ENCODE peak calls at places on chromosome 11, in six cellular contexts. Y is IMR-90, W is mesendoderm, H is H1, R is trophoblast cell, N is mesenchymal stem cell. Q is an unnamed sample. For H3K36me3, the result is how much of the 10 kb centered on the place peaks cover.

GRCh38 chr11:3164540-3165151 is 464 bp downstream of the OSBPL5 start:
- DNase-seq in W (peak), R (no peak), Y (no peak), N (no peak), H (no peak), Q (no peak)

GRCh38 chr11:70132641-70133040 is 54.5 kb downstream of the ANO1 start:
- DNase-seq in R (no peak), W (no peak), H (no peak), Y (no peak), N (no peak), Q (no peak)

GRCh38 chr11:57800444-57801184 is 39.0 kb downstream of the CTNND1 start:
- DNase-seq in Y (peak), W (peak), N (peak), H (no peak), R (peak), Q (peak)

GRCh38 chr11:838441-839279 is 3.7 kb downstream of the POLR2L start:
- DNase-seq in W (no peak), H (no peak), Y (no peak), N (peak), R (no peak), Q (no peak)

GRCh38 chr11:15349413-15349812 is 234.7 kb downstream of the INSC start:
- DNase-seq in W (no peak), H (no peak), N (no peak), R (no peak), Y (no peak), Q (no peak)

GRCh38 chr11:1296287-1296686 is 13.1 kb downstream of the TOLLIP start:
- DNase-seq in H (no peak), Y (no peak), R (no peak), N (no peak), W (no peak), Q (no peak)

GRCh38 chr11:4580124-4580523 is 1.4 kb upstream of the OR52I2 start:
- DNase-seq in Y (no peak), R (no peak), W (no peak), H (no peak), N (no peak), Q (no peak)

GRCh38 chr11:112555491-112556364 is 295.1 kb upstream of the PLET1 start:
- DNase-seq in N (peak), W (peak), H (peak), R (peak), Y (peak), Q (peak)

GRCh38 chr11:2258501-2259465 is 11.6 kb downstream of the ASCL2 start:
- DNase-seq in N (no peak), Y (no peak), H (no peak), W (no peak), R (no peak), Q (no peak)

GRCh38 chr11:56889986-56890385 is 98.7 kb upstream of the OR5AK2 start:
- DNase-seq in N (no peak), H (no peak), R (no peak), W (no peak), Y (no peak), Q (no peak)

GRCh38 chr11:31687256-31687655 is 123.9 kb downstream of the PAX6 start:
- DNase-seq in Y (no peak), R (no peak), H (no peak), W (no peak), N (no peak), Q (no peak)

GRCh38 chr11:27558401-27558800 is 51.8 kb upstream of the LIN7C start:
- DNase-seq in H (no peak), W (no peak), N (no peak), Y (peak), R (no peak), Q (no peak)

GRCh38 chr11:69211540-69212120 is 55.9 kb downstream of the SMIM38 start:
- DNase-seq in R (no peak), Y (no peak), N (no peak), H (no peak), W (no peak), Q (no peak)

GRCh38 chr11:59866397-59866796 is at the start of gene TCN1:
- DNase-seq in W (no peak), N (no peak), H (no peak), R (no peak), Y (no peak), Q (no peak)

GRCh38 chr11:1011320-1011698 is 25.2 kb downstream of the MUC6 start:
- DNase-seq in H (no peak), W (no peak), R (no peak), N (no peak), Y (no peak), Q (no peak)

GRCh38 chr11:9280655-9281301 is 15.6 kb upstream of the DENND5A start:
- DNase-seq in W (no peak), R (no peak), H (peak), N (peak), Y (peak), Q (no peak)

GRCh38 chr11:118263694-118264567 is at the start of gene MPZL2:
- DNase-seq in H (peak), R (no peak), Y (no peak), W (peak), N (no peak), Q (peak)

GRCh38 chr11:34481307-34481706 is 32.3 kb downstream of the ELF5 start:
- DNase-seq in N (no peak), H (no peak), W (no peak), Y (no peak), R (no peak), Q (no peak)

GRCh38 chr11:90476442-90477007 is 253.7 kb upstream of the CHORDC1 start:
- DNase-seq in Y (peak), W (peak), H (no peak), N (peak), R (peak), Q (peak)

GRCh38 chr11:67599149-67599548 is 7.6 kb upstream of the NDUFV1 start:
- DNase-seq in Y (no peak), N (no peak), H (no peak), W (no peak), R (no peak), Q (no peak)

DNA sequence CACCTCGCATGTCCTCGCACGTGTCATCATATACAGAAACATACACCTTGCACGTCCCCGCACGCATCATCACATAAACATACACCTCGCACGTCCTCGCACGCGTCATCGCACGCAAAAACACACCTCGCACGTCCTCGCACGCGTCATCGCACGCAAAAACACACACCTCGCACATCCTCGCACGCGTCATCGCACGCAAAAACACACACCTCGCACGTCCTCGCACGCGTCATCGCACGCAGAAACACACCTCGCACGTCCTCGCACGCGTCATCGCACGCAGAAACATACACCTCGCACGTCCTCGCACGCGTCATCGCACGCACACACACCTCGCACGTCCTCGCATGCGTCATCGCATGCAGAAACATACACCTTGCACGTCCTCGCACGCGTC is 16.7 kb downstream of the IGSF9B start:
- DNase-seq in Y (no peak), W (no peak), H (no peak), R (no peak), N (no peak), Q (no peak)
- H4K8ac ChIP-seq in Y (no peak), W (no peak), H (no peak), R (no peak), N (no peak), Q (no peak)

GRCh38 chr11:20090654-20091374 is 69.5 kb downstream of the DBX1 start:
- DNase-seq in H (no peak), Y (no peak), N (no peak), W (no peak), R (no peak), Q (no peak)
- H3K36me3 ChIP-seq in H (half or more), Y (under half), N (half or more), W (under half), R (half or more), Q (half or more)

GRCh38 chr11:24687748-24688147 is 190.9 kb downstream of the LUZP2 start:
- DNase-seq in Y (no peak), H (no peak), R (no peak), N (no peak), W (no peak), Q (no peak)

GRCh38 chr11:24679686-24680318 is 182.9 kb downstream of the LUZP2 start:
- DNase-seq in W (peak), N (no peak), Y (peak), R (peak), H (no peak), Q (no peak)

GRCh38 chr11:24678956-24679355 is 182.1 kb downstream of the LUZP2 start:
- DNase-seq in W (no peak), H (no peak), Y (no peak), R (no peak), N (no peak), Q (no peak)

DNA sequence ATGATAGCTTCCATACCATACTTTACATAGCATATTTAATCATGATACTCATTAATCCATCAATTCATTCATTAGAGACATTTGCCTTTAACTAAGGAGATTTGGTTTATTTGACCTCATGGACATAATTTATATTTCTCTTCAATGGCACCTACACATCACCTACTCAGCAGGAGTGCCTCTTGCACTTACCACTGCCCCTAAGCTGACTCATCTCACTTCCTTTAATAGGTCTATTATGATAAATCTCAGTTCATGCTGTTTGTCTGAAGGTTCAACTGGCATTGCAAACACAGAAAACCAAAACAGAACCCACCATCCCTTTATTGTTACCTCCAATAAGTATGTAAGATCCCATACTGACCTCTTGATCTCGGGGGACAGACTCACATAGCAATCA is 186.7 kb downstream of the LUZP2 start:
- DNase-seq in W (no peak), H (no peak), R (no peak), N (no peak), Y (no peak), Q (no peak)
- H3K23ac ChIP-seq in W (no peak), H (no peak), R (no peak), N (no peak), Y (no peak), Q (no peak)

DNA sequence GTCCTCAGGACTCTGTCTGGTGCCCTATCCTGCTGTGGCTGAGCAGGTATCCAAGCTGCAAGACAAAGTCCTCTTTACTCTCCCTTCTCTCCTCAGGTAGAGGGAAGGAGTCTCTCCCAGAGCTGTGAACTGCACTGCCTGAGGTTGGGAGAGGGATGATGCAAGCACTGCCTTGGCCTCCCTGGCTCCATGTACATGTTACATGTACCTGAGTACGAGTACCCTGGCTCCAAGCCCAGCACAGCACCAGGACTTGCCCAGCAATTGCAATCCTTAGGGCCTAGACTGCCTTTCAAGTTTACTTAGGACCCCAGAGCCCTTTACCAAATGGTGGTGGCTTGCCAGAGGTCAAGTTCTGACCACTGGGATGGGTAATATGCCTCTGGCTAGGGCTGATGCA is 20.7 kb upstream of the AQP11 start:
- DNase-seq in Y (no peak), N (no peak), R (no peak), W (no peak), H (no peak), Q (no peak)
- H4K8ac ChIP-seq in Y (no peak), N (no peak), R (no peak), W (no peak), H (no peak), Q (no peak)

GRCh38 chr11:6632116-6633073 is 13.2 kb upstream of the TPP1 start:
- DNase-seq in N (no peak), R (no peak), Y (no peak), H (no peak), W (no peak), Q (no peak)
- H3K36me3 ChIP-seq in N (under half), R (under half), Y (under half), H (under half), W (under half), Q (half or more)

GRCh38 chr11:102384419-102385052 is 37.5 kb downstream of the BIRC2 start:
- DNase-seq in R (no peak), Y (no peak), W (no peak), H (no peak), N (no peak), Q (no peak)
- H3K23ac ChIP-seq in R (no peak), Y (no peak), W (no peak), H (no peak), N (no peak), Q (no peak)

GRCh38 chr11:94151311-94151710 is 22.7 kb downstream of the PANX1 start:
- DNase-seq in W (no peak), H (no peak), Y (no peak), R (peak), N (peak), Q (no peak)
- H4K8ac ChIP-seq in W (no peak), H (no peak), Y (no peak), R (no peak), N (no peak), Q (no peak)